ENCODE peak calls at places on chromosome 16, in four cellular contexts. O is heart right ventricle, F is natural killer cell, D is omental fat pad. S is an unnamed sample.

GRCh38 chr16:88809676-88810165 is 2.0 kb downstream of the APRT start:
- ATAC-seq in O (no peak), F (no peak), D (no peak), S (no peak)

GRCh38 chr16:23943604-23944003 is 107.8 kb downstream of the PRKCB start:
- ATAC-seq in O (no peak), F (no peak), D (no peak), S (no peak)

GRCh38 chr16:89022051-89022836 is 45.2 kb upstream of the CBFA2T3 start:
- ATAC-seq in O (no peak), F (no peak), D (no peak), S (no peak)

GRCh38 chr16:54040480-54040879 is 246.1 kb downstream of the IRX3 start:
- ATAC-seq in O (no peak), F (no peak), D (no peak), S (no peak)

GRCh38 chr16:83826146-83826913 is 18.6 kb downstream of the HSBP1 start:
- ATAC-seq in O (peak; percentile 89), F (peak; percentile 97), D (peak; percentile 84), S (peak; percentile 93)

GRCh38 chr16:10992797-10993196 is 48.4 kb downstream of the CLEC16A start:
- ATAC-seq in O (peak; percentile 68), F (no peak), D (no peak), S (peak; percentile 57)

GRCh38 chr16:48565752-48566151 is 44.2 kb downstream of the N4BP1 start:
- ATAC-seq in O (no peak), F (no peak), D (no peak), S (no peak)

GRCh38 chr16:3961449-3961849 is 80.9 kb upstream of the CREBBP start:
- ATAC-seq in O (peak; percentile 15), F (no peak), D (no peak), S (no peak)

GRCh38 chr16:47584464-47585225 is 123.5 kb downstream of the PHKB start:
- ATAC-seq in O (no peak), F (no peak), D (no peak), S (no peak)

GRCh38 chr16:9003322-9003721 is 39.6 kb upstream of the USP7 start:
- ATAC-seq in O (no peak), F (no peak), D (no peak), S (no peak)

GRCh38 chr16:67760206-67760605 is 41.1 kb upstream of the GFOD2 start:
- ATAC-seq in O (peak; percentile 57), F (no peak), D (no peak), S (no peak)

GRCh38 chr16:81693467-81694303 is 85.4 kb upstream of the PLCG2 start:
- ATAC-seq in O (no peak), F (no peak), D (no peak), S (peak; percentile 70)

GRCh38 chr16:69927056-69927757 is 23.9 kb upstream of the CLEC18A start:
- ATAC-seq in O (peak; percentile 77), F (no peak), D (peak; percentile 49), S (peak; percentile 72)

GRCh38 chr16:27237229-27238015 is 31.1 kb downstream of the NSMCE1 start:
- ATAC-seq in O (no peak), F (peak; percentile 71), D (peak; percentile 8), S (no peak)

GRCh38 chr16:27318399-27319256 is 4.9 kb downstream of the IL4R start:
- ATAC-seq in O (peak; percentile 11), F (peak; percentile 45), D (no peak), S (peak; percentile 6)

GRCh38 chr16:56614549-56614991 is 6.2 kb downstream of the MT2A start:
- ATAC-seq in O (no peak), F (no peak), D (no peak), S (no peak)

GRCh38 chr16:87698241-87698640 is 67.5 kb downstream of the KLHDC4 start:
- ATAC-seq in O (no peak), F (no peak), D (no peak), S (no peak)

GRCh38 chr16:55035037-55035436 is 104.4 kb downstream of the IRX5 start:
- ATAC-seq in O (no peak), F (no peak), D (no peak), S (no peak)

GRCh38 chr16:66619534-66620418 is 15.3 kb downstream of the CMTM3 start:
- ATAC-seq in O (no peak), F (no peak), D (no peak), S (no peak)

GRCh38 chr16:30449116-30449435 is 3.4 kb upstream of the SEPHS2 start:
- ATAC-seq in O (no peak), F (no peak), D (no peak), S (no peak)

GRCh38 chr16:27326251-27326650 is 12.5 kb downstream of the IL4R start:
- ATAC-seq in O (no peak), F (no peak), D (no peak), S (no peak)

GRCh38 chr16:57890752-57891111 is 80.2 kb downstream of the CNGB1 start:
- ATAC-seq in O (peak; percentile 9), F (no peak), D (no peak), S (peak; percentile 25)

GRCh38 chr16:87602005-87602790 is at the start of gene JPH3:
- ATAC-seq in O (no peak), F (no peak), D (no peak), S (no peak)

GRCh38 chr16:56610609-56611111 is 2.3 kb downstream of the MT2A start:
- ATAC-seq in O (no peak), F (no peak), D (no peak), S (no peak)

GRCh38 chr16:15958703-15959348 is 9.4 kb downstream of the ABCC1 start:
- ATAC-seq in O (no peak), F (no peak), D (no peak), S (no peak)

GRCh38 chr16:27387724-27388123 is 14.2 kb upstream of the IL21R start:
- ATAC-seq in O (no peak), F (no peak), D (no peak), S (no peak)

GRCh38 chr16:69123894-69124293 is 8.5 kb downstream of the CHTF8 start:
- ATAC-seq in O (peak; percentile 52), F (peak; percentile 97), D (peak; percentile 38), S (no peak)

GRCh38 chr16:49828545-49829267 is 27.2 kb downstream of the ZNF423 start:
- ATAC-seq in O (peak; percentile 46), F (no peak), D (no peak), S (no peak)

GRCh38 chr16:71303938-71304337 is 14.7 kb upstream of the CMTR2 start:
- ATAC-seq in O (no peak), F (peak; percentile 95), D (no peak), S (no peak)

GRCh38 chr16:54402270-54402669 is 115.7 kb upstream of the IRX3 start:
- ATAC-seq in O (peak; percentile 95), F (no peak), D (no peak), S (no peak)

GRCh38 chr16:82331974-82332750 is 162.1 kb upstream of the MPHOSPH6 start:
- ATAC-seq in O (no peak), F (no peak), D (no peak), S (no peak)

GRCh38 chr16:11049396-11050059 is 105.2 kb downstream of the CLEC16A start:
- ATAC-seq in O (no peak), F (no peak), D (no peak), S (no peak)

GRCh38 chr16:16045879-16046278 is 96.5 kb downstream of the ABCC1 start:
- ATAC-seq in O (no peak), F (no peak), D (no peak), S (no peak)

GRCh38 chr16:56589141-56590039 is at the start of gene MT3:
- ATAC-seq in O (peak; percentile 23), F (no peak), D (peak; percentile 24), S (no peak)

GRCh38 chr16:4392382-4393242 is 21.0 kb downstream of the VASN start:
- ATAC-seq in O (peak; percentile 57), F (no peak), D (peak; percentile 66), S (peak; percentile 48)

GRCh38 chr16:67104061-67104460 is 5.7 kb upstream of the PHAF1 start:
- ATAC-seq in O (peak; percentile 76), F (no peak), D (no peak), S (no peak)

GRCh38 chr16:10949424-10949970 is 5.1 kb downstream of the CLEC16A start:
- ATAC-seq in O (no peak), F (no peak), D (no peak), S (no peak)

GRCh38 chr16:82454566-82454965 is 172.2 kb upstream of the CDH13 start:
- ATAC-seq in O (no peak), F (no peak), D (no peak), S (no peak)

GRCh38 chr16:85718153-85718477 is 29.4 kb upstream of the GINS2 start:
- ATAC-seq in O (no peak), F (no peak), D (no peak), S (no peak)
- TF ChIP-seq CTCF in O (no peak), F (no peak), D (no peak), S (no peak)

DNA sequence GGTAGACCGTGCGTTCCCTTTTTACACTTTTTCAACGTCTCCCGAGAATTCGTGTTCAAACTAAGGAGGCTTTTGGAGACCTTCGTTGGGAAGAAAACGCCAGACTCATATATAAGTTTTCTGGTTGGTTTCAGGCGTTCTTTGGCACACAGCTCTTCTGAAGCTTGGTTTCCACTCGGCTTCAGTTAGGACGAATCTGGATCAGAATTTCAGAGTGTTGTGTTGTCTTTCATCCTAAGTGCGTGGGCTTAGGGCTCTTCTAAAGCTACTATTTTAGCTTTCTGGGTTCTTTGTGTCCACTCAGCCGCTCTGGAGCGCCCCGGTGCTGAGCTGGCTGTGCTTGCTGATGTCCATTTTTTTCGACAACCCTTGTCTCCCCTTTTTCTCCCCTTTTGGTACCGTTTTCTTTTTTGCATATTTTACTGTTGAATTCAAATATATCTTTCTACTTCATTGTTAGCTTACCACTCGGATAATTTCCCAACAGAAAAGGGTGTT is 1.1 kb downstream of the SRRM2 start:
- ATAC-seq in O (no peak), F (no peak), D (no peak), S (no peak)
- TF ChIP-seq CTCF in O (no peak), F (no peak), D (no peak), S (no peak)

GRCh38 chr16:64983226-64983625 is 138.6 kb downstream of the CDH11 start:
- ATAC-seq in O (no peak), F (no peak), D (no peak), S (no peak)

GRCh38 chr16:64989050-64989449 is 132.8 kb downstream of the CDH11 start:
- ATAC-seq in O (no peak), F (no peak), D (no peak), S (no peak)

GRCh38 chr16:64981568-64982281 is 140.1 kb downstream of the CDH11 start:
- ATAC-seq in O (peak; percentile 70), F (no peak), D (no peak), S (no peak)

GRCh38 chr16:64982581-64982980 is 139.3 kb downstream of the CDH11 start:
- ATAC-seq in O (no peak), F (no peak), D (no peak), S (no peak)

DNA sequence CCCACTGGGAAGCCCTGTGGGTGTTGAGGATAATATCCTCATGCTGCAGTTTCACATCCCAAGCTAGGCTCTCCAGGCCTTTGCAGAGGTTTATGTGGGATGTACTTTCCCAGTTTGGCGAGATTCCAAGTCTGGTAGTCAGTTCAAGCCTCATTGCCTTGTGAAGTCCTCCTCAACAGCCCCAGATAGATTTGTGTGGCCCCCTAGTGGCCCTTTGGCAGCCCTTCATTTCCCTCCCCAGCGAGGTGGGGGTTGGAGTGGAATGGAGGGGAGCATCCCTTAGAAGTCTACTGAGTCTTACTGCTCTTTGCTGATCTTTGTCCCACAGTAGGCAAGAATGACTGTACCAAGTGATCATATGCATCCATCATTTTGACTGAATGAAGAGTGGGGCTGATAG is 137.9 kb downstream of the CDH11 start:
- ATAC-seq in O (peak; percentile 75), F (no peak), D (peak; percentile 40), S (no peak)
- TF ChIP-seq CTCF in O (peak; percentile 53), F (no peak), D (no peak), S (no peak)

GRCh38 chr16:12166271-12166670 is 189.7 kb downstream of the SNX29 start:
- ATAC-seq in O (no peak), F (no peak), D (no peak), S (no peak)
- TF ChIP-seq CTCF in O (no peak), F (no peak), D (no peak), S (no peak)

S was measured in gastroesophageal sphincter.